ENCODE peak calls at places on chromosomes 12 and 14, in eight cellular contexts. R, A, H, Q, L, C, S and N are unnamed samples.

GRCh38 chr12:20716037-20716436 is 20.9 kb downstream of the SLCO1C1 start:
- DNase-seq in R (no peak), A (no peak), H (no peak), Q (no peak), L (no peak), C (peak; percentile 23), S (peak; percentile 20), N (no peak)

GRCh38 chr14:102775855-102776760 is 1.1 kb upstream of the TRAF3 start:
- DNase-seq in R (no peak), A (peak; percentile 53), H (no peak), Q (no peak), L (no peak), C (no peak), S (no peak), N (no peak)

GRCh38 chr12:63525831-63526230 is 142.5 kb downstream of the DPY19L2 start:
- DNase-seq in R (no peak), A (no peak), H (no peak), Q (no peak), L (no peak), C (no peak), S (no peak), N (no peak)

GRCh38 chr14:36515896-36516718 is 3.9 kb downstream of the NKX2-1 start:
- DNase-seq in R (no peak), A (no peak), H (no peak), Q (no peak), L (no peak), C (no peak), S (no peak), N (no peak)

GRCh38 chr12:98370976-98371375 is 144.4 kb upstream of the TMPO start:
- DNase-seq in R (no peak), A (no peak), H (no peak), Q (no peak), L (no peak), C (no peak), S (no peak), N (no peak)

GRCh38 chr12:85076688-85077430 is 40.7 kb downstream of the LRRIQ1 start:
- DNase-seq in R (peak; percentile 66), A (no peak), H (peak; percentile 41), Q (no peak), L (peak; percentile 81), C (no peak), S (peak; percentile 77), N (no peak)

GRCh38 chr14:26392498-26392897 is 205.3 kb downstream of the NOVA1 start:
- DNase-seq in R (no peak), A (no peak), H (no peak), Q (no peak), L (no peak), C (no peak), S (no peak), N (no peak)

GRCh38 chr14:65224799-65225198 is 122.5 kb upstream of the MAX start:
- DNase-seq in R (no peak), A (no peak), H (no peak), Q (no peak), L (no peak), C (no peak), S (no peak), N (no peak)

GRCh38 chr12:101935769-101936741 is 58.7 kb downstream of the DRAM1 start:
- DNase-seq in R (no peak), A (peak; percentile 86), H (no peak), Q (peak; percentile 82), L (peak; percentile 93), C (no peak), S (no peak), N (no peak)

GRCh38 chr12:62210422-62210821 is 49.8 kb upstream of the USP15 start:
- DNase-seq in R (no peak), A (peak; percentile 64), H (peak; percentile 41), Q (peak; percentile 61), L (no peak), C (peak; percentile 40), S (peak; percentile 45), N (peak; percentile 40)